ENCODE peak calls at places on chromosomes 5 and 9, in four cellular contexts. Y, D, V and N are unnamed samples.

GRCh38 chr5:159022178-159022556 is 77.5 kb downstream of the EBF1 start:
- DNase-seq in Y (no peak), D (no peak), V (no peak), N (no peak)

GRCh38 chr9:126235350-126235740 is 91.3 kb upstream of the MVB12B start:
- DNase-seq in Y (no peak), D (no peak), V (no peak), N (no peak)

GRCh38 chr9:24218656-24219055 is 327.0 kb downstream of the IZUMO3 start:
- DNase-seq in Y (no peak), D (no peak), V (no peak), N (no peak)

GRCh38 chr9:78189461-78189860 is 46.4 kb upstream of the CEP78 start:
- DNase-seq in Y (no peak), D (no peak), V (no peak), N (peak)

GRCh38 chr9:95510610-95511231 is 6.0 kb downstream of the PTCH1 start:
- DNase-seq in Y (peak), D (peak), V (peak), N (peak)

GRCh38 chr5:120759586-120759985 is 295.5 kb downstream of the PRR16 start:
- DNase-seq in Y (no peak), D (no peak), V (no peak), N (no peak)

GRCh38 chr5:53481887-53482716 is 1.7 kb downstream of the FST start:
- DNase-seq in Y (peak), D (peak), V (peak), N (peak)

GRCh38 chr5:33487256-33487655 is 46.5 kb downstream of the TARS1 start:
- DNase-seq in Y (no peak), D (no peak), V (no peak), N (no peak)

GRCh38 chr5:1526681-1527131 is 2.9 kb upstream of the LPCAT1 start:
- DNase-seq in Y (no peak), D (no peak), V (no peak), N (no peak)

GRCh38 chr5:58191451-58191850 is 268.4 kb downstream of the PLK2 start:
- DNase-seq in Y (no peak), D (no peak), V (peak), N (peak)

GRCh38 chr5:1510631-1511030 is 13.1 kb downstream of the LPCAT1 start:
- DNase-seq in Y (no peak), D (no peak), V (no peak), N (no peak)

GRCh38 chr5:103808464-103809106 is 246.0 kb upstream of the NUDT12 start:
- DNase-seq in Y (peak), D (no peak), V (no peak), N (peak)

GRCh38 chr9:134917431-134918373 is at the start of gene FCN1:
- DNase-seq in Y (no peak), D (no peak), V (no peak), N (no peak)

GRCh38 chr5:94613583-94613982 is 4.8 kb downstream of the KIAA0825 start:
- DNase-seq in Y (no peak), D (no peak), V (no peak), N (peak)

GRCh38 chr5:138635268-138635667 is 60.1 kb upstream of the HSPA9 start:
- DNase-seq in Y (no peak), D (no peak), V (no peak), N (peak)

GRCh38 chr5:123610665-123611406 is 98.9 kb downstream of the CSNK1G3 start:
- DNase-seq in Y (peak), D (no peak), V (peak), N (peak)

GRCh38 chr5:38162625-38163024 is 95.7 kb upstream of the EGFLAM start:
- DNase-seq in Y (peak), D (no peak), V (no peak), N (no peak)

GRCh38 chr5:142151436-142152382 is 43.1 kb downstream of the NDFIP1 start:
- DNase-seq in Y (peak), D (peak), V (peak), N (peak)

GRCh38 chr5:80268916-80269315 is 13.1 kb upstream of the SERINC5 start:
- DNase-seq in Y (no peak), D (no peak), V (no peak), N (peak)

GRCh38 chr5:102911973-102912372 is 156.9 kb downstream of the PAM start:
- DNase-seq in Y (peak), D (no peak), V (no peak), N (no peak)

GRCh38 chr5:52864376-52864775 is 76.7 kb downstream of the ITGA1 start:
- DNase-seq in Y (no peak), D (no peak), V (no peak), N (no peak)

GRCh38 chr9:82418334-82418733 is 429.8 kb downstream of the SPATA31D1 start:
- DNase-seq in Y (no peak), D (no peak), V (no peak), N (no peak)

GRCh38 chr5:103014983-103015382 is 105.0 kb downstream of the GIN1 start:
- DNase-seq in Y (no peak), D (no peak), V (no peak), N (no peak)

GRCh38 chr9:110655723-110656641 is 12.6 kb upstream of the MUSK start:
- DNase-seq in Y (no peak), D (no peak), V (no peak), N (no peak)

GRCh38 chr5:171387255-171387969 is at the start of gene NPM1:
- DNase-seq in Y (peak), D (peak), V (peak), N (peak)

GRCh38 chr5:100799166-100799565 is 103.9 kb downstream of the ST8SIA4 start:
- DNase-seq in Y (no peak), D (no peak), V (no peak), N (no peak)

GRCh38 chr5:98880151-98880550 is 48.7 kb downstream of the CHD1 start:
- DNase-seq in Y (peak), D (no peak), V (peak), N (no peak)